ENCODE peak calls at places on chromosomes 13 and 19, in six cellular contexts. Z is ascending aorta, D is psoas muscle, N is A673, A is mucosa of descending colon, X is activated B cell treated with CpG ODN at 0.5 μM for 24 hours. B is an unnamed sample.

GRCh38 chr13:86298741-86299140 is 499.5 kb upstream of the SLITRK6 start:
- DNase-seq in Z (no peak), D (no peak), N (peak), A (no peak), X (no peak), B (no peak)

GRCh38 chr19:47210180-47210490 is 20.9 kb downstream of the BBC3 start:
- DNase-seq in Z (no peak), D (no peak), N (no peak), A (no peak), X (no peak), B (no peak)

GRCh38 chr13:110546933-110547332 is 14.6 kb downstream of the RAB20 start:
- DNase-seq in Z (peak), D (peak), N (peak), A (peak), X (no peak), B (no peak)

GRCh38 chr13:30108216-30108912 is 199.0 kb downstream of the KATNAL1 start:
- DNase-seq in Z (no peak), D (no peak), N (no peak), A (peak), X (no peak), B (no peak)

GRCh38 chr13:30805603-30806011 is 70.3 kb downstream of the ALOX5AP start:
- DNase-seq in Z (no peak), D (no peak), N (no peak), A (no peak), X (no peak), B (no peak)

GRCh38 chr13:113668491-113668971 is 1.5 kb downstream of the GRK1 start:
- DNase-seq in Z (peak), D (no peak), N (no peak), A (peak), X (peak), B (no peak)

GRCh38 chr13:75635101-75635620 is 969 bp upstream of the LMO7 start:
- DNase-seq in Z (no peak), D (no peak), N (no peak), A (peak), X (no peak), B (no peak)

GRCh38 chr13:105474983-105475382 is 1060.5 kb downstream of the EFNB2 start:
- DNase-seq in Z (no peak), D (no peak), N (no peak), A (no peak), X (no peak), B (no peak)

GRCh38 chr13:54433511-54434206 is 1405.0 kb downstream of the OLFM4 start:
- DNase-seq in Z (no peak), D (no peak), N (no peak), A (no peak), X (no peak), B (no peak)

GRCh38 chr19:2690856-2691255 is 11.6 kb downstream of the GNG7 start:
- DNase-seq in Z (no peak), D (no peak), N (no peak), A (no peak), X (no peak), B (no peak)

GRCh38 chr19:34662919-34663318 is 14.0 kb downstream of the SCGB2B2 start:
- DNase-seq in Z (no peak), D (no peak), N (peak), A (no peak), X (no peak), B (no peak)

GRCh38 chr19:13056052-13056660 is 46.5 kb downstream of the LYL1 start:
- DNase-seq in Z (peak), D (no peak), N (peak), A (peak), X (no peak), B (no peak)

GRCh38 chr13:71759506-71760225 is 107.3 kb downstream of the DACH1 start:
- DNase-seq in Z (no peak), D (no peak), N (peak), A (no peak), X (no peak), B (no peak)

GRCh38 chr13:71751074-71751473 is 115.9 kb downstream of the DACH1 start:
- DNase-seq in Z (no peak), D (no peak), N (no peak), A (no peak), X (no peak), B (no peak)

GRCh38 chr13:71758823-71759222 is 108.2 kb downstream of the DACH1 start:
- DNase-seq in Z (no peak), D (no peak), N (no peak), A (no peak), X (no peak), B (no peak)

GRCh38 chr13:71760226-71760591 is 106.8 kb downstream of the DACH1 start:
- DNase-seq in Z (no peak), D (no peak), N (no peak), A (no peak), X (no peak), B (no peak)

GRCh38 chr13:71754407-71754974 is 112.5 kb downstream of the DACH1 start:
- DNase-seq in Z (no peak), D (no peak), N (no peak), A (no peak), X (no peak), B (no peak)
- TF ChIP-seq CTCF in Z (no peak), D (no peak), N (peak), A (no peak), X (no peak), B (no peak)

DNA sequence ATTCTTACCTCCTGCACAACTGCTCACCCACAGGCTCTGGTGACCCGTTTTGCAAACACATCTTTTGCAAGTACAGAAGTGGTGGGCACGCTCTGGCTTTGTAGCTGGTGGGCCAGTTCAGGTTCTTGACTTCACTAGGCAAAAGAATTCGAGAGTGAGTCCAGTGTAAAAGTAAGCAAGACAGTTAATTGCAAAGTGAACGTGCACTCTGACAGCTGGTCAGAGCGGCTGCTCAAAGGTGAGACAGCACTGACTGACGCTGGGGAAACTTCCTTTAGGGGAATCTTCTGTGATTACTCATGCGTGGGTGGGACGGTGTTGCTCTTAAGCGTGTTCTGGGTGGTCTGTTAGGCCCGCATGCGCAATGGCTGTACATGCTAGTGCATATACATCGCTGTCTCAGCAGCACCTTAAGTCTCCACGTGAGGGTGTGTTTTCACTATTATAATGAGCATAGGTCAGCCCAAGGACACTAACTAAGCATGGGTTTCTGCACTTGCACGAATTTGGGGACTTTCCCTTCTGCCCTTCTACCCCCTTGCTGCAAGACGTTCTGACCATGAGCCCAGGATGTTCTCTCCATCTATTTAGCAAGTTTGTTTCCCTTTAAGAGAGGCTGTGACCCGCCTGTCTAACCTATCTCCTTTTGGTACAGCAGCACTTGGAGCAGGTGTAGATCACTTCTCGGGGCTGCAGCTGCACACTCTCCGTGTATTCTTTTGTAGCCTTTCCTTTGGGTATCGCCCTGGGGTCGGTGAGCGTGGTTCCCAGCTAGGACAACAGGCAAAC is 30.2 kb upstream of the CD33 start:
- DNase-seq in Z (peak), D (no peak), N (no peak), A (no peak), X (no peak), B (no peak)
- TF ChIP-seq CTCF in Z (no peak), D (no peak), N (no peak), A (no peak), X (no peak), B (no peak)

DNA sequence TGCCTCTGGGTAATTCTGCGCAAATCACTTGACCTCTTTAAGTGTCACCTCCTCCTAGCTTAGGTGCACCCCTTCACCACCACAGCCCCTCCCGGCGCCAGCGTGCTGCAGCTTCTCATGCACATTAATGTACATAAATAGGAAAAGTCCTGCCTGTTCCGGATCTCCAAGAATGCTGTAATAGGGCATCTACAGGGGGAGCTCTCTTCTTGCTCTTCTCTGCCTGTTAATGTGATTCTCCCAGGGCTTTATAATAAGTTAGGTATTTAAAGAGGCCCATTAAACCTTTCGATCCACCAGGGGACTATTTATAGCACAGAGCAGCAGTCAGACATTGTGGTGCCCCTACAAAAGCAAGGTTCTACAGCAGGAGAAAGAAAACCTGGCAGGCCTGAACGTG is 35.3 kb downstream of the SOX1 start:
- DNase-seq in Z (no peak), D (no peak), N (peak), A (no peak), X (no peak), B (no peak)
- TF ChIP-seq CTCF in Z (no peak), D (no peak), N (peak), A (no peak), X (no peak), B (no peak)

GRCh38 chr19:23996549-23996948 is 81.9 kb downstream of the ZNF726 start:
- DNase-seq in Z (no peak), D (no peak), N (peak), A (no peak), X (no peak), B (no peak)
- TF ChIP-seq CTCF in Z (no peak), D (no peak), N (peak), A (no peak), X (no peak), B (peak)

GRCh38 chr19:16066611-16067104 is 9.6 kb upstream of the TPM4 start:
- DNase-seq in Z (no peak), D (no peak), N (peak), A (peak), X (no peak), B (no peak)
- TF ChIP-seq CTCF in Z (no peak), D (peak), N (peak), A (no peak), X (no peak), B (peak)

DNA sequence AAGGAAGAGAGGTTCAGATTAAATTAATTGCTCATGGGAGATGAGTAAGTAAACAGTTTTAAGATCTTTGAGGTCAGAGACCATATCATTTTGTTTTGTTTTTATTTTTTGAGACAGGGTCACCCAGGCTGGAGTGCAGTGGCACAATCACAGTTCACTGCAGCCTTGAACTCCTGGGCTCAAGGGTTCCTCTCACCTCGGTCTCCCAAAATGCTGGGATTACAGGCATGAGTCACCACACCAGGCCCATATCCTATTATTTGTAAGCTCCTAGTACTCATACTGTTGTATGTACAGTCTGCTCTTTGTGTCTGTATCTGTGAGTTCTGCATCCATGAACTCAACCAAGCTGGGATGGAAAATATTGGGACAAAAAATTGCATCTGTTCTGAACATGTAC is 6.0 kb upstream of the RASL11A start:
- DNase-seq in Z (no peak), D (no peak), N (no peak), A (no peak), X (no peak), B (no peak)
- TF ChIP-seq CTCF in Z (no peak), D (no peak), N (no peak), A (no peak), X (no peak), B (no peak)